ENCODE peak calls at places on chromosomes 7 and 10, in eight cellular contexts. U is nephron progenitor cell, F is transverse colon, Q is fibroblast of the aortic adventitia, D is colonic mucosa, Z is IMR-90, B is Panc1, W is HFF-Myc. L is an unnamed sample.

GRCh38 chr10:88478256-88478655 is 104.9 kb downstream of the RNLS start:
- DNase-seq in D (no peak), U (no peak), W (no peak), B (no peak), F (no peak), Z (no peak), Q (peak; percentile 15), L (no peak)

GRCh38 chr10:117646718-117647117 is 104.2 kb downstream of the EMX2 start:
- DNase-seq in Q (no peak), U (no peak), Z (no peak), W (no peak), B (no peak), D (no peak), F (no peak), L (no peak)

GRCh38 chr7:88167223-88167622 is 52.6 kb downstream of the SRI start:
- DNase-seq in D (no peak), F (no peak), U (no peak), W (no peak), Q (no peak), Z (no peak), B (no peak), L (no peak)

GRCh38 chr7:18119985-18120384 is 92.3 kb upstream of the PRPS1L1 start:
- DNase-seq in W (no peak), U (no peak), D (no peak), F (no peak), B (no peak), Q (peak; percentile 10), Z (peak; percentile 19), L (no peak)

GRCh38 chr10:103040424-103040823 is 122.3 kb downstream of the CNNM2 start:
- DNase-seq in Z (peak; percentile 97), D (no peak), Q (peak; percentile 60), B (no peak), W (no peak), U (no peak), F (no peak), L (no peak)

GRCh38 chr10:22491480-22491879 is 146.2 kb downstream of the SPAG6 start:
- DNase-seq in D (no peak), Q (no peak), W (no peak), Z (no peak), U (no peak), B (no peak), F (no peak), L (no peak)

GRCh38 chr7:80134536-80135305 is at the start of gene GNAI1:
- DNase-seq in Q (peak; percentile 87), B (no peak), W (no peak), D (peak; percentile 73), U (peak; percentile 88), Z (peak; percentile 74), F (peak; percentile 62), L (peak; percentile 13)

GRCh38 chr10:107585630-107586029 is 421.1 kb upstream of the SORCS1 start:
- DNase-seq in Z (no peak), Q (no peak), D (peak; percentile 19), W (no peak), F (no peak), U (no peak), B (no peak), L (no peak)

GRCh38 chr10:77604063-77604462 is 33.5 kb downstream of the KCNMA1 start:
- DNase-seq in Z (no peak), D (no peak), Q (no peak), B (no peak), W (no peak), U (no peak), F (no peak), L (no peak)

GRCh38 chr7:2321020-2321419 is 6.8 kb upstream of the SNX8 start:
- DNase-seq in F (no peak), Q (peak; percentile 27), Z (peak; percentile 22), W (no peak), D (no peak), U (no peak), B (no peak), L (no peak)

GRCh38 chr10:28587970-28588290 is 55.0 kb downstream of the WAC start:
- DNase-seq in Q (peak; percentile 83), W (peak; percentile 10), U (no peak), F (no peak), B (no peak), Z (peak; percentile 75), D (no peak), L (no peak)

GRCh38 chr7:22617166-22617565 is 109.8 kb upstream of the IL6 start:
- DNase-seq in B (no peak), D (no peak), W (no peak), F (no peak), Z (no peak), U (no peak), Q (peak; percentile 57), L (no peak)

GRCh38 chr7:135147899-135148721 is at the start of gene TMEM140:
- DNase-seq in D (peak; percentile 70), B (peak; percentile 84), F (peak; percentile 75), Z (peak; percentile 64), W (no peak), U (no peak), Q (peak; percentile 73), L (peak; percentile 54)

GRCh38 chr10:47354162-47354561 is 6.0 kb downstream of the RBP3 start:
- DNase-seq in U (no peak), Z (peak; percentile 5), B (no peak), Q (peak; percentile 42), F (no peak), D (no peak), W (no peak), L (no peak)

GRCh38 chr10:22670796-22671195 is 43.6 kb downstream of the PIP4K2A start:
- DNase-seq in W (no peak), D (no peak), F (no peak), Q (peak; percentile 81), Z (peak; percentile 33), B (no peak), U (no peak), L (no peak)

GRCh38 chr7:77958436-77958835 is 159.9 kb downstream of the PHTF2 start:
- DNase-seq in F (no peak), U (no peak), B (no peak), D (no peak), Q (no peak), Z (no peak), W (no peak), L (no peak)

GRCh38 chr10:128963246-128964099 is 503.6 kb upstream of the MGMT start:
- DNase-seq in Q (no peak), D (no peak), B (no peak), U (no peak), Z (no peak), W (no peak), F (no peak), L (no peak)

GRCh38 chr10:131274133-131274880 is 37.2 kb downstream of the TCERG1L start:
- DNase-seq in D (no peak), F (no peak), U (no peak), Q (no peak), Z (no peak), B (no peak), W (no peak), L (no peak)
- TF ChIP-seq CTCF in D (no peak), F (no peak), U (no peak), Q (no peak), Z (no peak), B (no peak), W (no peak), L (no peak)

DNA sequence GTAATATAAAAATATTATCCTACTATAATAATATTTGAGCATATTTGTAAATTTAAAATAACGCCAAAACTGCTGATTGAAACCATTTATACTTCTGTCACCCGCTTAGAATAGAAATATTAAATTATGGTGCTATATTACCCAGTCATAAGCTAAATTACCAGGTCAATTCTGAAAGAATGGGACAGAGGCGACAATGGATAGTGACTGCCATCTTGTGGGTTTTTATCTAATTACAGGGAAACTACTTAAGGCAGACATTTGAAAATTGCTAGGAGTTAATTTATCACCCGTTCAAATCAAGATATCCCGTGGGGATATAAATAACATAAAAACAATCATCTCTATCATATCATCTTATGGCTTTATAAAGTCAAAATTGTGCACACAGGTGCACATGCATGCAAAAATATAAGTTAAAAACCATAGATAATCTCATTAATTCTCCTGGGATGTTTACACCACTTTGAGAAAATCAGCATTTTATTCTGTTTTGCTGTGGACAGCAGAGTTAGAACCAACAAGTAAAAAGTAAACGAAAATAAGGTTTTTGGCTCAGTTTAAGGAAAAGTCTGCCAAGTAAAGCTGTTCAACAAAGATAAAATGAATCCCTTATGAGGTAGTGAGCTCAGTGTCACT is 41.3 kb upstream of the HPSE2 start:
- DNase-seq in B (peak; percentile 22), Q (peak; percentile 7), D (no peak), F (no peak), U (no peak), Z (peak; percentile 2), W (no peak), L (no peak)
- TF ChIP-seq CTCF in B (peak; percentile 80), Q (no peak), D (no peak), F (peak; percentile 6), U (peak; percentile 69), Z (peak; percentile 41), W (peak; percentile 25), L (peak; percentile 28)

DNA sequence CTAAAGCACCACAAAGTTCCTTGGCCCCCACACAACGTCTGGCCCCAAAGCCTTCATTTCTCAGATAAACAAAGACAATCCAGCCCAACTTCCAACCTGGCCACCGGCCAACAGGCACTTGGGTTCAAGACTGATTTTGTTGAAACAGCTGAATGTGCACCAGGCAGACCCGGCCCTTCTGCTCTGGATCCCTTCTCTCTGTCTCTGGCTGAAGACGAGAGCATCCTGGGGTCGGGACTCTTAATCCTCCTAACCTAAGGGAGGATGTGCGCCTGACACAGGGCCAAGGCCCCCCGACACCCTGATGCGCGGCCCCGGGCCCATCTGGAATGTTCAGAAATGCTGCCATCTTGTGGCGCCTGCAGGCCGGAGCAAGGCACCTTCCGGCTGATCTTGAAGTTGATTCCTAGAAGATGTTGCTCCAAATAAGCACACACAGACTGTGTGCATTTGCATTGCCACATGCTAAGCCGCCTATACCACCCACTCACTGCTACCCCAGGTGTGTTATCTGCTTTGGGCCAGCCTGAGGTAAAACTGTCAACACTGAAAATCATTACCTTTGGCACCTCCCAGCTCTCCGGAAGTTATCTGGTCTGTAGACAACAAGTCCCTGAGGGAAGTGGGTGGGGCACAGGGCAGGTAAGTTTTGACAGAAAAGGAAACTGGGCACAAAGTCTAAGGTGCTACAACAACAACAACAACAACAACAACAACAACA is 98.4 kb upstream of the HABP2 start:
- DNase-seq in F (peak; percentile 46), W (no peak), Q (peak; percentile 31), B (no peak), D (peak; percentile 71), Z (peak; percentile 12), U (peak; percentile 61), L (peak; percentile 46)
- TF ChIP-seq CTCF in F (peak; percentile 62), W (peak; percentile 79), Q (peak; percentile 63), B (peak; percentile 93), D (peak; percentile 69), Z (peak; percentile 52), U (peak; percentile 71), L (peak; percentile 63)

DNA sequence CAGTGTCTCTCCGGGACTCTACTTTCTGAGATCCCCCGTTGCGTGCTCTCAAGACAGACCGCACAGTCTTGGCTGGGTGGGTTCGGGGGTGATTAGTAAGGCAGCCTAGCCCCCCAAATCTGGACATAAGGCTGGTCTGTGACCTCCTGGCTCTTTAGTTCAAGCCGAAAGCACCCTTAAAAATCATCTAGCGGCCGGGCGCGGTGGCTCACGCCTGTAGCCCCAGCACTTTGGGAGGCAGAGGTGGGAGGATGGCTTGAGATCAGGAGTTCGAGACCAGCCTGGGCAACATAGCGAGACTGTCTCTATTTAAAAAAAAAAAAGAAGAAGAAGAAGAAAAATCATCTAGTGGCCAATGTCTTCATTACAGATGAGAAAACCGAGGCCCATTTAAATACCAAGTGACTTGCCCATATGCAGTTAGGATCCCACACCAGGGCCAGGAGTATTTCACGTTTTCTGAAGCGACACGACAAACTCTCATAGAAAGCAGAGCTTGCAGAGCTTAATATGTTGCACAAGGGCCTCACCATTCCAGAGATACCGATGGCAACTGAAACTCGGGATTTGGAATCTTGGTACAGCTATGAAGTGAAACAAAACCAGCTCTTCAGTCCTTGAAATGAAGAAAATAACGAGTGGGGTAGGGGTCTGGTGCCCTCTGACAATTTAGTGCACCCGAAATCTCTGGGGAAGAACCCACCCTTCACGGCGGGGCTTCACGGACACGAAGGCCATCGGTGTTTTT is 696 bp upstream of the HILPDA start:
- DNase-seq in W (no peak), D (no peak), U (no peak), B (no peak), Q (peak; percentile 71), Z (peak; percentile 41), F (no peak), L (no peak)
- TF ChIP-seq CTCF in W (no peak), D (no peak), U (no peak), B (no peak), Q (peak; percentile 30), Z (no peak), F (no peak), L (no peak)